ENCODE peak calls at places on chromosomes 11 and 22, in five cellular contexts. U is testis, Z is breast epithelium, D is heart right ventricle, J is epithelial cell of prostate. V is an unnamed sample.

GRCh38 chr11:832529-833113 is at the start of gene CD151:
- DNase-seq in U (peak; percentile 76), Z (no peak), D (peak; percentile 60), J (no peak), V (no peak)

GRCh38 chr11:8080674-8081590 is at the start of gene TUB:
- DNase-seq in U (peak; percentile 64), Z (no peak), D (no peak), J (no peak), V (no peak)

GRCh38 chr11:27204527-27204926 is 158.5 kb downstream of the CCDC34 start:
- DNase-seq in U (peak; percentile 42), Z (no peak), D (no peak), J (no peak), V (no peak)

GRCh38 chr11:73308963-73309960 is 1.2 kb downstream of the ARHGEF17 start:
- DNase-seq in U (peak; percentile 84), Z (peak; percentile 94), D (peak; percentile 91), J (peak; percentile 69), V (peak; percentile 89)

GRCh38 chr11:34234086-34234740 is 123.6 kb downstream of the ABTB2 start:
- DNase-seq in U (no peak), Z (no peak), D (no peak), J (peak; percentile 40), V (no peak)

GRCh38 chr11:125451400-125452124 is 44.5 kb downstream of the FEZ1 start:
- DNase-seq in U (peak; percentile 89), Z (no peak), D (peak; percentile 59), J (no peak), V (peak; percentile 30)

GRCh38 chr11:2522636-2523255 is 77.9 kb downstream of the KCNQ1 start:
- DNase-seq in U (peak; percentile 9), Z (peak; percentile 43), D (no peak), J (no peak), V (no peak)

GRCh38 chr22:44701824-44702478 is at the start of gene PRR5:
- DNase-seq in U (peak; percentile 66), Z (peak; percentile 70), D (peak; percentile 78), J (no peak), V (peak; percentile 41)

GRCh38 chr11:18115360-18116127 is 9.7 kb upstream of the SAAL1 start:
- DNase-seq in U (peak; percentile 73), Z (no peak), D (no peak), J (peak; percentile 16), V (peak; percentile 21)

GRCh38 chr11:111535281-111535680 is 5.2 kb upstream of the LAYN start:
- DNase-seq in U (no peak), Z (no peak), D (no peak), J (no peak), V (no peak)

GRCh38 chr22:41263704-41264103 is 22.3 kb downstream of the RANGAP1 start:
- DNase-seq in U (no peak), Z (no peak), D (no peak), J (no peak), V (no peak)

GRCh38 chr11:45157247-45158209 is 11.1 kb downstream of the PRDM11 start:
- DNase-seq in U (no peak), Z (peak; percentile 34), D (no peak), J (no peak), V (no peak)

GRCh38 chr22:41822289-41823057 is 10.4 kb upstream of the SREBF2 start:
- DNase-seq in U (no peak), Z (no peak), D (no peak), J (peak; percentile 52), V (no peak)

GRCh38 chr11:10454902-10455631 is at the start of gene AMPD3:
- DNase-seq in U (peak; percentile 26), Z (no peak), D (no peak), J (peak; percentile 89), V (no peak)

GRCh38 chr11:75597636-75598035 is 35.6 kb downstream of the SERPINH1 start:
- DNase-seq in U (no peak), Z (no peak), D (no peak), J (no peak), V (no peak)

GRCh38 chr11:76670475-76671235 is at the start of gene LRRC32:
- DNase-seq in U (peak; percentile 68), Z (peak; percentile 39), D (peak; percentile 79), J (no peak), V (no peak)

GRCh38 chr11:2137202-2138071 is 1.8 kb downstream of the IGF2 start:
- DNase-seq in U (peak; percentile 76), Z (no peak), D (peak; percentile 72), J (no peak), V (peak; percentile 59)

GRCh38 chr11:4677948-4678347 is 19.7 kb downstream of the OR51E2 start:
- DNase-seq in U (no peak), Z (no peak), D (no peak), J (no peak), V (no peak)

GRCh38 chr22:33272180-33272579 is 214.0 kb upstream of the SYN3 start:
- DNase-seq in U (no peak), Z (no peak), D (no peak), J (no peak), V (no peak)

GRCh38 chr11:33197915-33198727 is 36.8 kb upstream of the CSTF3 start:
- DNase-seq in U (no peak), Z (no peak), D (no peak), J (no peak), V (no peak)

GRCh38 chr11:78030429-78031325 is 7.6 kb upstream of the KCTD14 start:
- DNase-seq in U (peak; percentile 78), Z (peak; percentile 75), D (peak; percentile 71), J (no peak), V (no peak)

GRCh38 chr11:135022430-135022829 is 610.4 kb upstream of the B3GAT1 start:
- DNase-seq in U (no peak), Z (no peak), D (no peak), J (no peak), V (no peak)

GRCh38 chr11:34065505-34066203 is 14.1 kb downstream of the CAPRIN1 start:
- DNase-seq in U (no peak), Z (no peak), D (no peak), J (no peak), V (no peak)

GRCh38 chr11:41878158-41878557 is 418.7 kb upstream of the LRRC4C start:
- DNase-seq in U (no peak), Z (no peak), D (no peak), J (no peak), V (no peak)

GRCh38 chr22:45756558-45756957 is 84.9 kb downstream of the ATXN10 start:
- DNase-seq in U (no peak), Z (no peak), D (no peak), J (no peak), V (no peak)
- H3K27ac ChIP-seq in U (no peak overlapping the region), Z (no peak overlapping the region), D (peak overlapping the region; percentile 52), J (no peak overlapping the region), V (no peak overlapping the region)

GRCh38 chr11:95170294-95170693 is 60.7 kb downstream of the SESN3 start:
- DNase-seq in U (no peak), Z (no peak), D (no peak), J (no peak), V (no peak)

GRCh38 chr11:95165638-95166037 is 65.4 kb downstream of the SESN3 start:
- DNase-seq in U (no peak), Z (no peak), D (no peak), J (no peak), V (no peak)
- H3K27ac ChIP-seq in U (no peak overlapping the region), Z (no peak overlapping the region), D (no peak overlapping the region), J (no peak overlapping the region), V (no peak overlapping the region)

GRCh38 chr22:36184433-36185035 is 17.1 kb downstream of the APOL4 start:
- DNase-seq in U (no peak), Z (no peak), D (no peak), J (no peak), V (peak; percentile 47)

GRCh38 chr22:36182056-36182455 is 19.6 kb downstream of the APOL4 start:
- DNase-seq in U (no peak), Z (no peak), D (no peak), J (no peak), V (no peak)

GRCh38 chr22:36180928-36181327 is 20.4 kb upstream of the APOL3 start:
- DNase-seq in U (no peak), Z (no peak), D (no peak), J (no peak), V (no peak)

GRCh38 chr22:36182871-36183270 is 18.7 kb downstream of the APOL4 start:
- DNase-seq in U (no peak), Z (no peak), D (no peak), J (no peak), V (no peak)

GRCh38 chr22:36183446-36183845 is 18.2 kb downstream of the APOL4 start:
- DNase-seq in U (no peak), Z (no peak), D (no peak), J (no peak), V (no peak)
- H3K27ac ChIP-seq in U (no peak overlapping the region), Z (no peak overlapping the region), D (no peak overlapping the region), J (no peak overlapping the region), V (no peak overlapping the region)

GRCh38 chr22:49418341-49418894 is 409.3 kb downstream of the BRD1 start:
- DNase-seq in U (no peak), Z (no peak), D (no peak), J (no peak), V (no peak)
- H3K27ac ChIP-seq in U (no peak overlapping the region), Z (no peak overlapping the region), D (no peak overlapping the region), J (no peak overlapping the region), V (no peak overlapping the region)

DNA sequence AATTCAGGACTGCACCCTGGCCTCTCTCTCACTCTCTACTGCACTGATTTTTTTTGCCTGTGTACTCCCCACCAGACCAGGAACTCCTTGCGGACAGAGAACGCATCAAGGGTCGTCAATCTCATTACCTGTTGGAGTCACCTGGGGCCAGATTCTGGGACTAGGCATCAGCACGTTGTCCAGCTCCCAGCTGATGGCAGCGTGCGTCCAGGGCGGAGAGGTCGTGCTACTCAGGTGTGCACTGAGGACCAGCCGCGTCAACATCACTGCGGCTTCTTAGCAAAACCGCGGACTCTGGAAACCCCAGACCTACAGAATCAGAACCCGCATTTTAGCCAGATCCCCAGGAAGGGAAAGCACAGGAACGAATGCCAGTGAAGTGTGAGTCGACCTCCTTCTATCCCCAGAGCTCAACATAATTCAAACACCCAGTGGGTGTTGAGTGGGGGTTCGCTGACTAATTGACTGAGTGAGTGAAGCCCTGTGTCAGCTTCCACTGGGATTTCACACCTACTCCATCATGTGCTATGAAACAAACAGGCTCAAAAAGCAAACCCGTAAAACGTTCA is 13.2 kb downstream of the KCNJ5 start:
- DNase-seq in U (no peak), Z (no peak), D (no peak), J (no peak), V (no peak)
- H3K27ac ChIP-seq in U (no peak overlapping the region), Z (no peak overlapping the region), D (peak overlapping the region; percentile 41), J (peak overlapping the region; percentile 73), V (peak overlapping the region; percentile 80)

V was measured in tibial nerve.